ENCODE peak calls at places on chromosomes 7 and 10, in seven cellular contexts. One of them, this sample, is unnamed. For H3K4me1, the result is how much of the 10 kb centered on the place peaks cover.

GRCh38 chr7:42940985-42941847 is 9.0 kb downstream of the MRPL32 start:
- DNase-seq in fibroblast of lung: peak
- DNase-seq in MM.1S: peak
- DNase-seq in K562: peak
- DNase-seq in PC-9: peak
- DNase-seq in SK-N-SH: peak
- DNase-seq in neural progenitor cell: peak
- DNase-seq in this sample: peak

GRCh38 chr7:117012284-117013174 is 59.2 kb downstream of the ST7 start:
- DNase-seq in SK-N-SH: peak
- DNase-seq in neural progenitor cell: peak
- DNase-seq in fibroblast of lung: peak
- DNase-seq in MM.1S: peak
- DNase-seq in PC-9: no peak
- DNase-seq in K562: no peak
- DNase-seq in this sample: peak

GRCh38 chr7:73850781-73851207 is 8.5 kb upstream of the METTL27 start:
- DNase-seq in fibroblast of lung: peak
- DNase-seq in PC-9: peak
- DNase-seq in K562: peak
- DNase-seq in MM.1S: no peak
- DNase-seq in neural progenitor cell: no peak
- DNase-seq in SK-N-SH: no peak
- DNase-seq in this sample: peak

GRCh38 chr10:42924484-42924883 is 141.9 kb downstream of the BMS1 start:
- DNase-seq in fibroblast of lung: no peak
- DNase-seq in K562: no peak
- DNase-seq in PC-9: no peak
- DNase-seq in neural progenitor cell: peak
- DNase-seq in SK-N-SH: no peak
- DNase-seq in MM.1S: no peak
- DNase-seq in this sample: no peak

GRCh38 chr7:40763319-40764287 is 628.8 kb downstream of the SUGCT start:
- DNase-seq in neural progenitor cell: no peak
- DNase-seq in K562: no peak
- DNase-seq in MM.1S: peak
- DNase-seq in PC-9: no peak
- DNase-seq in fibroblast of lung: peak
- DNase-seq in SK-N-SH: peak
- DNase-seq in this sample: no peak

GRCh38 chr10:71234970-71235681 is 22.8 kb downstream of the UNC5B start:
- DNase-seq in neural progenitor cell: peak
- DNase-seq in PC-9: no peak
- DNase-seq in MM.1S: no peak
- DNase-seq in SK-N-SH: peak
- DNase-seq in fibroblast of lung: peak
- DNase-seq in K562: peak
- DNase-seq in this sample: peak

GRCh38 chr10:122232781-122233180 is 38.3 kb upstream of the BTBD16 start:
- DNase-seq in SK-N-SH: no peak
- DNase-seq in MM.1S: no peak
- DNase-seq in PC-9: no peak
- DNase-seq in K562: no peak
- DNase-seq in neural progenitor cell: no peak
- DNase-seq in fibroblast of lung: peak
- DNase-seq in this sample: peak

GRCh38 chr7:73721237-73721848 is 1.9 kb upstream of the STX1A start:
- DNase-seq in K562: no peak
- DNase-seq in PC-9: peak
- DNase-seq in MM.1S: no peak
- DNase-seq in fibroblast of lung: no peak
- DNase-seq in neural progenitor cell: no peak
- DNase-seq in SK-N-SH: peak
- DNase-seq in this sample: no peak

GRCh38 chr10:96622330-96622729 is 35.5 kb upstream of the TM9SF3 start:
- DNase-seq in SK-N-SH: no peak
- DNase-seq in PC-9: no peak
- DNase-seq in MM.1S: no peak
- DNase-seq in K562: peak
- DNase-seq in fibroblast of lung: no peak
- DNase-seq in neural progenitor cell: no peak
- DNase-seq in this sample: no peak

GRCh38 chr10:88672041-88672440 is 7.8 kb downstream of the LIPF start:
- DNase-seq in fibroblast of lung: peak
- DNase-seq in PC-9: no peak
- DNase-seq in SK-N-SH: no peak
- DNase-seq in MM.1S: no peak
- DNase-seq in K562: no peak
- DNase-seq in neural progenitor cell: no peak
- DNase-seq in this sample: no peak

GRCh38 chr10:88670497-88670896 is 6.3 kb downstream of the LIPF start:
- DNase-seq in K562: no peak
- DNase-seq in MM.1S: no peak
- DNase-seq in SK-N-SH: no peak
- DNase-seq in neural progenitor cell: no peak
- DNase-seq in PC-9: no peak
- DNase-seq in fibroblast of lung: no peak
- DNase-seq in this sample: no peak

GRCh38 chr10:88664142-88664541 is at the start of gene LIPF:
- DNase-seq in PC-9: no peak
- DNase-seq in MM.1S: no peak
- DNase-seq in K562: no peak
- DNase-seq in SK-N-SH: no peak
- DNase-seq in fibroblast of lung: no peak
- DNase-seq in neural progenitor cell: no peak
- DNase-seq in this sample: no peak

DNA sequence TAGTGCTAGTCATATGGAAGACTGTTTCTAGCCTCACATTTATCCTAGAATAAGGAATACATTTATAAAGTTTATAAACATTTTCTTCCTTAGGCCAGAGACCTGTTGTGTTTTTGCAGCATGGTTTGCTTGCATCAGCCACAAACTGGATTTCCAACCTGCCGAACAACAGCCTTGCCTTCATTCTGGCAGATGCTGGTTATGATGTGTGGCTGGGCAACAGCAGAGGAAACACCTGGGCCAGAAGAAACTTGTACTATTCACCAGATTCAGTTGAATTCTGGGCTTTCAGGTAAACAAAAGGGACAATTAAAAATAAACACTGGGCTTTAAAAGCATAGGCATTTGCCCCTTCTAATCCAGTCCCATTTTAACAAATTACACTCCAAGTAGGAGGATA is 4.2 kb downstream of the LIPF start:
- DNase-seq in MM.1S: peak
- DNase-seq in PC-9: no peak
- DNase-seq in neural progenitor cell: no peak
- DNase-seq in fibroblast of lung: no peak
- DNase-seq in SK-N-SH: no peak
- DNase-seq in K562: no peak
- DNase-seq in this sample: no peak
- TF ChIP-seq CTCF in MM.1S: no peak
- TF ChIP-seq CTCF in PC-9: no peak
- TF ChIP-seq CTCF in neural progenitor cell: no peak
- TF ChIP-seq CTCF in fibroblast of lung: no peak
- TF ChIP-seq CTCF in SK-N-SH: no peak
- TF ChIP-seq CTCF in K562: no peak
- TF ChIP-seq CTCF in this sample: no peak

GRCh38 chr10:124624006-124624405 is 120.2 kb downstream of the FAM53B start:
- DNase-seq in MM.1S: no peak
- DNase-seq in PC-9: no peak
- DNase-seq in SK-N-SH: no peak
- DNase-seq in neural progenitor cell: no peak
- DNase-seq in fibroblast of lung: no peak
- DNase-seq in K562: no peak
- DNase-seq in this sample: no peak

GRCh38 chr10:124626759-124627380 is 117.3 kb downstream of the FAM53B start:
- DNase-seq in fibroblast of lung: no peak
- DNase-seq in neural progenitor cell: no peak
- DNase-seq in SK-N-SH: no peak
- DNase-seq in K562: no peak
- DNase-seq in PC-9: peak
- DNase-seq in MM.1S: peak
- DNase-seq in this sample: no peak

GRCh38 chr10:124624456-124624855 is 119.7 kb downstream of the FAM53B start:
- DNase-seq in MM.1S: no peak
- DNase-seq in K562: no peak
- DNase-seq in SK-N-SH: no peak
- DNase-seq in PC-9: no peak
- DNase-seq in neural progenitor cell: no peak
- DNase-seq in fibroblast of lung: no peak
- DNase-seq in this sample: no peak

GRCh38 chr10:124624875-124625274 is 119.3 kb downstream of the FAM53B start:
- DNase-seq in neural progenitor cell: no peak
- DNase-seq in MM.1S: no peak
- DNase-seq in fibroblast of lung: no peak
- DNase-seq in K562: no peak
- DNase-seq in SK-N-SH: no peak
- DNase-seq in PC-9: no peak
- DNase-seq in this sample: no peak

DNA sequence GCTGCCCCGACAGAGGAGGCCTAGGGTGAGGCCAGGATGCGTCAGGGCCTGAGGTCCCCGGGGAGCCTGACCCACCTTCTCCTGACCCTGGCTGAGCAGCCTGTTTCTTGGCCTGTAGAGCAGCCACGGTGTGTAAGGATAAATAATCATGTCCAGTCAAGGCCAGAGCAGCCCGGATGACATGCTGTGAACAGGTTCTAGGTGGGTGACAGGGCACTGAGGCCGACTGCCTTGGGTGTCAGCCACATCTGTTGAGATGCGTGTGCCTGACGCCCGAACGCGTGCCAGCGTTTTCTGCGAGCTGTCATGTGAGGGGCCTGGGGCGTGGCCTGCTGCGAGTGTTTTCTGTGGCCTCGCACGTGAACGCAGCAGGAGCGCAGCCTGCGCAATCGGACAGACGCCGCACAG is 118.3 kb downstream of the FAM53B start:
- DNase-seq in neural progenitor cell: no peak
- DNase-seq in K562: no peak
- DNase-seq in SK-N-SH: no peak
- DNase-seq in PC-9: no peak
- DNase-seq in fibroblast of lung: no peak
- DNase-seq in MM.1S: no peak
- DNase-seq in this sample: no peak
- H3K4me1 ChIP-seq in neural progenitor cell: under half
- H3K4me1 ChIP-seq in K562: half or more
- H3K4me1 ChIP-seq in SK-N-SH: under half
- H3K4me1 ChIP-seq in PC-9: under half
- H3K4me1 ChIP-seq in fibroblast of lung: under half
- H3K4me1 ChIP-seq in MM.1S: under half
- H3K4me1 ChIP-seq in this sample: under half

GRCh38 chr10:61835909-61836232 is 65.6 kb upstream of the ARID5B start:
- DNase-seq in MM.1S: no peak
- DNase-seq in fibroblast of lung: peak
- DNase-seq in SK-N-SH: no peak
- DNase-seq in neural progenitor cell: no peak
- DNase-seq in PC-9: no peak
- DNase-seq in K562: no peak
- DNase-seq in this sample: no peak
- H2AFZ ChIP-seq in MM.1S: no peak
- H2AFZ ChIP-seq in fibroblast of lung: no peak
- H2AFZ ChIP-seq in SK-N-SH: peak
- H2AFZ ChIP-seq in neural progenitor cell: no peak
- H2AFZ ChIP-seq in PC-9: no peak
- H2AFZ ChIP-seq in K562: peak
- H2AFZ ChIP-seq in this sample: peak

GRCh38 chr7:2632717-2633537 is 1.1 kb downstream of the TTYH3 start:
- DNase-seq in SK-N-SH: peak
- DNase-seq in MM.1S: no peak
- DNase-seq in K562: no peak
- DNase-seq in neural progenitor cell: peak
- DNase-seq in fibroblast of lung: peak
- DNase-seq in PC-9: peak
- DNase-seq in this sample: peak
- TF ChIP-seq CTCF in SK-N-SH: no peak
- TF ChIP-seq CTCF in MM.1S: no peak
- TF ChIP-seq CTCF in K562: no peak
- TF ChIP-seq CTCF in neural progenitor cell: no peak
- TF ChIP-seq CTCF in fibroblast of lung: no peak
- TF ChIP-seq CTCF in PC-9: no peak
- TF ChIP-seq CTCF in this sample: no peak

DNA sequence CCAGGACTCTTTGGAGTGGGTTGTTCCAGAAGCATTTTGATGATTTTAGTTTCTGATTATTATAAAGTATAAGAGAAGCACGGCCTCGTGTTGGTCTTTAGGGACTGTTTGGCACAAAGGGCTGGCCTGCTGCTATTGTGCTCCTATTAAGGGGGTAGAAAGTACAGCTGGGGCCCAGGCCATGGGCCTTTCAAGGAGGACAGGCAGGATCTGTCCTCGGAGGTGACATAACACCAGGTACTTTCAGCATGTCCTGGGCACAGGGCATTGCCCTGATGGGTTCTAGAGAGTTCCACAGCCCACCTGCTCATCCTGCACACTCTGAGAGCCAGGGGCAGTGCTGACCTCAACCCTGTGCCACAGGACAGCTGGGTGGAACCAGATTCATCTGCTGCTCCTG is 24.9 kb downstream of the STRA8 start:
- DNase-seq in PC-9: no peak
- DNase-seq in fibroblast of lung: no peak
- DNase-seq in MM.1S: no peak
- DNase-seq in SK-N-SH: no peak
- DNase-seq in K562: no peak
- DNase-seq in neural progenitor cell: no peak
- DNase-seq in this sample: no peak
- H3K4me1 ChIP-seq in PC-9: under half
- H3K4me1 ChIP-seq in fibroblast of lung: under half
- H3K4me1 ChIP-seq in MM.1S: under half
- H3K4me1 ChIP-seq in SK-N-SH: under half
- H3K4me1 ChIP-seq in K562: under half
- H3K4me1 ChIP-seq in neural progenitor cell: under half
- H3K4me1 ChIP-seq in this sample: under half